ENCODE peak calls at places on chromosomes 1 and 21, in five cellular contexts. B is right cardiac atrium, C is SJSA1, O is neural progenitor cell, M is skeletal muscle cell. W is an unnamed sample.
A peak's percentile ranks its signal among the peaks of the same experiment; 100 is the strongest.

GRCh38 chr1:54378157-54378883 is 27.9 kb downstream of the SSBP3 start:
- DNase-seq in O (peak; percentile 95), M (no peak), C (no peak), B (no peak), W (no peak)

GRCh38 chr1:59776960-59777852 is 37.5 kb upstream of the HOOK1 start:
- DNase-seq in B (no peak), C (no peak), M (no peak), O (no peak), W (no peak)

GRCh38 chr1:15066191-15066590 is 87.4 kb upstream of the TMEM51 start:
- DNase-seq in B (no peak), M (no peak), O (no peak), C (no peak), W (no peak)

GRCh38 chr1:204166237-204166636 is at the start of gene REN:
- DNase-seq in C (no peak), O (no peak), M (no peak), B (no peak), W (no peak)

GRCh38 chr1:113995382-113995781 is 16.1 kb downstream of the OLFML3 start:
- DNase-seq in O (no peak), B (no peak), C (no peak), M (no peak), W (no peak)

GRCh38 chr1:9129391-9130041 is 614 bp upstream of the GPR157 start:
- DNase-seq in M (no peak), C (peak; percentile 45), O (peak; percentile 96), B (peak; percentile 90), W (peak; percentile 70)

GRCh38 chr1:45987204-45987603 is 145.2 kb downstream of the PIK3R3 start:
- DNase-seq in C (no peak), M (no peak), O (no peak), B (no peak), W (no peak)

GRCh38 chr1:9960705-9961562 is 17.7 kb downstream of the NMNAT1 start:
- DNase-seq in C (no peak), B (no peak), M (no peak), O (peak; percentile 58), W (no peak)

GRCh38 chr1:205518616-205519540 is 14.4 kb downstream of the CDK18 start:
- DNase-seq in C (no peak), M (no peak), B (no peak), O (no peak), W (no peak)

GRCh38 chr1:176719478-176719877 is 256.5 kb downstream of the PAPPA2 start:
- DNase-seq in O (no peak), B (no peak), C (no peak), M (no peak), W (no peak)

GRCh38 chr1:92446990-92447681 is 39.6 kb downstream of the GFI1 start:
- DNase-seq in C (no peak), B (no peak), M (no peak), O (peak; percentile 36), W (peak; percentile 36)

GRCh38 chr1:221637641-221638041 is 104.2 kb downstream of the DUSP10 start:
- DNase-seq in B (peak; percentile 14), O (no peak), C (no peak), M (no peak), W (peak; percentile 9)

GRCh38 chr1:27772071-27772470 is 948 bp upstream of the STX12 start:
- DNase-seq in B (no peak), C (no peak), M (no peak), O (no peak), W (no peak)

GRCh38 chr21:29725025-29725736 is 214.6 kb downstream of the GRIK1 start:
- DNase-seq in B (no peak), O (no peak), M (no peak), C (no peak), W (no peak)

GRCh38 chr1:211925016-211925415 is 94.5 kb upstream of the LPGAT1 start:
- DNase-seq in O (peak; percentile 51), C (no peak), M (no peak), B (no peak), W (peak; percentile 74)

GRCh38 chr1:110235839-110236682 is 25.9 kb downstream of the KCNC4 start:
- DNase-seq in O (no peak), M (peak; percentile 51), B (no peak), C (no peak), W (peak; percentile 98)

GRCh38 chr21:32437729-32438128 is 25.2 kb downstream of the EVA1C start:
- DNase-seq in B (peak; percentile 44), C (no peak), O (no peak), M (no peak), W (no peak)

GRCh38 chr1:148264374-148265276 is 112.5 kb upstream of the NBPF11 start:
- DNase-seq in B (peak; percentile 19), C (no peak), O (peak; percentile 77), M (peak; percentile 35), W (peak; percentile 90)

GRCh38 chr1:180026556-180026955 is 71.9 kb downstream of the CEP350 start:
- DNase-seq in O (no peak), M (no peak), C (no peak), B (no peak), W (peak; percentile 11)

GRCh38 chr1:34358636-34359035 is 181.9 kb downstream of the C1orf94 start:
- DNase-seq in M (no peak), C (no peak), B (no peak), O (no peak), W (no peak)

GRCh38 chr1:35935436-35935835 is 4.5 kb downstream of the AGO3 start:
- DNase-seq in O (no peak), M (peak; percentile 33), B (no peak), C (no peak), W (no peak)

GRCh38 chr1:18556364-18556763 is 74.3 kb upstream of the PAX7 start:
- DNase-seq in M (no peak), O (peak; percentile 63), C (no peak), B (no peak), W (peak; percentile 19)

GRCh38 chr1:3610165-3610822 is 1.0 kb downstream of the MEGF6 start:
- DNase-seq in C (no peak), M (no peak), O (peak; percentile 51), B (no peak), W (no peak)

GRCh38 chr1:232629250-232630046 is 485 bp downstream of the SIPA1L2 start:
- DNase-seq in C (peak; percentile 55), B (peak; percentile 48), O (peak; percentile 76), M (no peak), W (peak; percentile 37)

GRCh38 chr1:233679598-233679997 is 65.7 kb downstream of the KCNK1 start:
- DNase-seq in C (no peak), O (no peak), M (no peak), B (no peak), W (no peak)

GRCh38 chr21:31908106-31909031 is 35.5 kb downstream of the HUNK start:
- DNase-seq in M (no peak), C (peak; percentile 91), B (no peak), O (peak; percentile 24), W (peak; percentile 10)

GRCh38 chr1:160400284-160400645 is at the start of gene VANGL2:
- DNase-seq in M (no peak), C (peak; percentile 75), B (peak; percentile 87), O (peak; percentile 93), W (peak; percentile 73)

GRCh38 chr1:160399544-160400283 is 650 bp upstream of the VANGL2 start:
- DNase-seq in B (no peak), O (peak; percentile 76), C (no peak), M (no peak), W (no peak)

GRCh38 chr1:160401487-160401805 is 1.1 kb downstream of the VANGL2 start:
- DNase-seq in O (no peak), M (no peak), B (no peak), C (no peak), W (no peak)

GRCh38 chr1:160401972-160402795 is 1.8 kb downstream of the VANGL2 start:
- DNase-seq in B (no peak), C (no peak), M (no peak), O (no peak), W (no peak)

GRCh38 chr1:160400646-160401486 is 502 bp downstream of the VANGL2 start:
- DNase-seq in O (peak; percentile 88), M (no peak), B (peak; percentile 39), C (peak; percentile 29), W (no peak)
- H3K4me3 ChIP-seq in O (peak overlapping the region; percentile 100), M (peak overlapping the region; percentile 59), B (peak overlapping the region; percentile 97), C (peak overlapping the region; percentile 66), W (peak overlapping the region; percentile 77)

DNA sequence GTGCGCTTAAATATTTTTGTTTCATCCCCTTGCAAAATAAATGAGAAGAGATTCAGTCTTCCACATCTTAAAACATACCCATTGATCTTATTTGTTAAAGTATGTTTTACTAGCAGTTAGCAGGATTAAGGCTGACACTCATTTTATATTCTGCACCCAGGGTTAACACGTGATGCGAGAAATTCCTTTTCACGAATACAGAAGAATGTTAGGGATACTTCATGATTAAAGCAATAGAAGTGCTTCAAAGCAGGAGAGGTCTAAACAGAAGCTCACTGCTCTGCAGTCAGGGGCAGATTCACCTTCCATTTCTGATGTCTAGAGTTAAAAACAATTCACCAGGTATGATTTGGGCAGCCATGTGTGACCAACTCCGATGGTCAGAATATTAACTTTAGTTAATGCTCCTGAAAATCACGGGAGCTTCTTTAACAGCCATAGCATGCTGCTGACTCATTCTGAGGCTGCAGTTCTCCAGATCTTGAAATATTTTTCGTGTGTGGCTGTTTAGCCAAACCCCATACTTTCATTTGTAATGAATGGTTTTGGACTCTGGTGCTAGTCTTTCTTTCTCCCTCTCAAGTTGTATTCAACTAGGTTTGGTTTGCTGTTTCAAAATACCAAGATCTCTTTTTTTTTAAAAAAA is 19.7 kb downstream of the BCAR3 start:
- DNase-seq in O (no peak), M (peak; percentile 51), C (peak; percentile 90), B (no peak), W (peak; percentile 56)
- H3K4me3 ChIP-seq in O (no peak overlapping the region), M (no peak overlapping the region), C (peak overlapping the region; percentile 2), B (no peak overlapping the region), W (no peak overlapping the region)

DNA sequence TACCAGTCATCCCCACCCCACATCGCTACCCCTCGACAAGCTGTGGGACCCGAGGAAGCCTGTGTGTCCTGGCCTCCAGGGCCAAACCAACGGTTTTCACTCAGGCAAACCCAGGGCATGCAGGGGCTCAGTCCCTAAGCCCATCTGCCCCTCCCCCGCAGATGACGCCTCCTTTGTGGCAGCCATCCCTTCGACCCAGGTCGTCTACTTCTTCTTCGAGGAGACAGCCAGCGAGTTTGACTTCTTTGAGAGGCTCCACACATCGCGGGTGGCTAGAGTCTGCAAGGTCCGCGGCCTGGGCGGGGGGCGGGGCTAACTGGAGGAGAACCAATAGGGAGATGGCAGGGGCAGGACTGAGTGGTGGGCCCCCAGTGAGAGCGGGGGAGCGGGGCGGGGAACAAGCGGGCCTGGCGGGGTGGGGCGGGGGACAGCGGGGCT is 7.4 kb downstream of the SEMA4A start:
- DNase-seq in M (peak; percentile 41), O (peak; percentile 90), C (peak; percentile 64), B (peak; percentile 89), W (peak; percentile 33)
- H3K4me3 ChIP-seq in M (peak overlapping the region; percentile 39), O (peak overlapping the region; percentile 50), C (peak overlapping the region; percentile 18), B (peak overlapping the region; percentile 48), W (no peak overlapping the region)

DNA sequence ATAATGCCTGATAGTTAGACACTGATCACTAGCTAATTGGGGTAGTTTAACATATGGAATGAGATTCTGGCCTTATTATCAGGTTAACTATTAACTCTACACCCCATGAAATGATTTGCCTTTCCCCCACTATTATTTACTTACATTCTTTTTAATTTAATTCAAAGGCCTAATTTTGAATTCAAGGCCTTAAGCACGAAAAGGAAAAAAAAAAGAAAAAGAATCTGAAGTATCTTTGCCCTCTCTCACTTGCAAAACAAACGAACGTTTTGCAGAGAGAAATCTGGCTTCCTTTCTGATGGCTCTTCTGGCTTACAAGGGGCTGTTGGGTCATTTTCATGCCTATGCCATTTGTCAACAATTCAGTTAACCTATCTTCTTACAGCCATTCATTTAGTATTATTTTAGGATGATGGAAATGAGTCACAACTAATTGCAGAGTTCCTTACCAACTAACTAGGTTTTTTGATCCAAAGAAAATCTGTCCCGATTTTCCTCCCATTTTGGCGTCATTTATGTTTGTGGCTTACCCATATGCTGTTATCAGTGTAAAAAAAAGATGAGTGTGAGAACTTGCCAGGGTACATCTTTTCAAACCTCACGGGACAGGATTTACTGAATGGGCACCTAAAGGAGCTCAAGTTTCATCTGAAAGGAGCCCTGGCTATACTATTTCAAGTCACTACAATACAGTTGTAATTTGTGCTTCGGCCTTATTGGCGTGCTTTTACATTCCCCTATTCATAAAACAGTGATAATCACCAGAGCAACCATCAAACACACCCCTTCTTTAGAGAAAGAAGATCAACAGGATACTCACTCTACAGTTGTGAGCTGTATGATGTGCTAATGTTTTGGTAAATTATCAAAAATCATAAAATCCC is 1.9 kb upstream of the ERRFI1 start:
- DNase-seq in M (no peak), C (peak; percentile 59), O (no peak), B (no peak), W (peak; percentile 76)
- H3K4me3 ChIP-seq in M (peak overlapping the region; percentile 8), C (no peak overlapping the region), O (no peak overlapping the region), B (no peak overlapping the region), W (peak overlapping the region; percentile 75)